ENCODE peak calls at places on chromosomes 7 and 10, in nine cellular contexts. B is right lobe of liver, Z is astrocyte of the spinal cord, Q is ovary, F is A673, G is glutamatergic neuron, K is fibroblast of villous mesenchyme, V is BE2C, X is thoracic aorta. M is an unnamed sample.

GRCh38 chr7:88226886-88227516 is 7.2 kb upstream of the SRI start:
- DNase-seq in B (peak; percentile 77), Z (peak; percentile 62), Q (no peak), F (no peak), G (no peak), K (peak; percentile 66), V (no peak), X (no peak), M (no peak)

GRCh38 chr7:129315916-129316315 is 91.1 kb downstream of the AHCYL2 start:
- DNase-seq in B (no peak), Z (peak; percentile 16), Q (no peak), F (no peak), G (no peak), K (no peak), V (no peak), X (no peak), M (no peak)

GRCh38 chr7:47906883-47907282 is 41.4 kb downstream of the PKD1L1 start:
- DNase-seq in B (no peak), Z (no peak), Q (no peak), F (no peak), G (no peak), K (no peak), V (no peak), X (no peak), M (no peak)

GRCh38 chr10:21173964-21174669 is 277.0 kb upstream of the NEBL start:
- DNase-seq in B (peak; percentile 78), Z (no peak), Q (peak; percentile 21), F (peak; percentile 76), G (peak; percentile 57), K (no peak), V (peak; percentile 57), X (no peak), M (peak; percentile 65)

GRCh38 chr10:9254353-9254752 is 1199.9 kb downstream of the GATA3 start:
- DNase-seq in B (no peak), Z (peak; percentile 56), Q (no peak), F (no peak), G (no peak), K (peak; percentile 30), V (no peak), X (no peak), M (no peak)

GRCh38 chr10:85609509-85609908 is 757.1 kb downstream of the GRID1 start:
- DNase-seq in B (no peak), Z (no peak), Q (no peak), F (no peak), G (no peak), K (no peak), V (no peak), X (no peak), M (peak; percentile 16)

GRCh38 chr10:49328401-49329185 is 29.6 kb downstream of the C10orf71 start:
- DNase-seq in B (no peak), Z (no peak), Q (peak; percentile 2), F (no peak), G (no peak), K (no peak), V (no peak), X (no peak), M (no peak)

GRCh38 chr7:114062810-114063209 is 144.0 kb upstream of the PPP1R3A start:
- DNase-seq in B (no peak), Z (no peak), Q (no peak), F (no peak), G (no peak), K (no peak), V (no peak), X (no peak), M (no peak)

GRCh38 chr7:102446387-102447156 is 13.2 kb downstream of the ORAI2 start:
- DNase-seq in B (no peak), Z (no peak), Q (no peak), F (no peak), G (no peak), K (no peak), V (no peak), X (no peak), M (no peak)

GRCh38 chr10:123272171-123272570 is 118.0 kb downstream of the BUB3 start:
- DNase-seq in B (no peak), Z (no peak), Q (no peak), F (peak; percentile 5), G (no peak), K (no peak), V (no peak), X (no peak), M (no peak)

GRCh38 chr10:132248455-132249231 is 59.1 kb downstream of the STK32C start:
- DNase-seq in B (peak; percentile 47), Z (no peak), Q (no peak), F (peak; percentile 59), G (peak; percentile 61), K (peak; percentile 23), V (peak; percentile 71), X (no peak), M (peak; percentile 79)

GRCh38 chr10:95373660-95374059 is 82.9 kb upstream of the PDLIM1 start:
- DNase-seq in B (no peak), Z (no peak), Q (no peak), F (no peak), G (no peak), K (no peak), V (no peak), X (no peak), M (no peak)

GRCh38 chr7:37352974-37353948 is 95.4 kb downstream of the ELMO1 start:
- DNase-seq in B (no peak), Z (no peak), Q (no peak), F (no peak), G (peak; percentile 27), K (no peak), V (peak; percentile 21), X (no peak), M (peak; percentile 60)

GRCh38 chr7:137692399-137692798 is 154.4 kb downstream of the DGKI start:
- DNase-seq in B (no peak), Z (no peak), Q (no peak), F (no peak), G (no peak), K (no peak), V (peak; percentile 37), X (no peak), M (no peak)

DNA sequence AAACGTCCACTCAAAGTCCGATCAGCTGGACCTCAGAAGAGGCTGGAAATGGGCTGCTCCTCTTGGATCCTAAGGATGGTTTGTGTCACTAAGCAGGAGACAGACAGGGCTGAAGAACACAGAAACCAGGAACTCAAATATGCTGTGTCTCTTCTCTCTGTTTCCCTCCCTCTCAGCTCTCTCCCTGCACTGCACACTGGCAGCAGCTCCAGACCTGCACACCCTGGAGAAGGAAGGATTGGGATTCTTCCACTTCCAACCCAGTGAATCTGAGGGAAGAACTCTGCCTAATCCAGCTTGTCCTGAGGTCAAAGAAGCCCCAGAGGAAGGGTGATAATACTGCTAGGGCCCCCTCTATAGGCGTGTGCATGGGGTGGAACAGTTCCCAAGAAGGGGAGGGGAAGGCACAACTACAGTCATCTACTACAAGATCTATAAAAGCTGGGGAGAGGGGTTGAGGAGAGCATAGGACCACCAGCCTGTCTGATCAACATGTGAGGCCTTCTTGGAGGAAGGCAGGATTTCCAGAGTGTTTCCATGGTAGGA is 22.7 kb upstream of the ZCCHC24 start:
- DNase-seq in B (no peak), Z (no peak), Q (no peak), F (no peak), G (no peak), K (no peak), V (no peak), X (no peak), M (peak; percentile 14)
- TF ChIP-seq CTCF in B (no peak), Z (no peak), Q (no peak), F (no peak), G (no peak), K (peak; percentile 14), V (no peak), X (no peak), M (no peak)

GRCh38 chr10:99619851-99620712 is at the start of gene SLC25A28:
- DNase-seq in B (peak; percentile 94), Z (peak; percentile 100), Q (peak; percentile 96), F (peak; percentile 11), G (peak; percentile 91), K (peak; percentile 100), V (peak; percentile 96), X (peak; percentile 81), M (peak; percentile 99)

GRCh38 chr10:99623919-99624318 is 3.7 kb upstream of the SLC25A28 start:
- DNase-seq in B (no peak), Z (no peak), Q (no peak), F (no peak), G (no peak), K (no peak), V (no peak), X (no peak), M (no peak)

GRCh38 chr10:99619090-99619800 is 994 bp downstream of the SLC25A28 start:
- DNase-seq in B (no peak), Z (peak; percentile 25), Q (no peak), F (no peak), G (no peak), K (peak; percentile 70), V (no peak), X (no peak), M (no peak)

GRCh38 chr10:99621454-99622246 is 1.4 kb upstream of the SLC25A28 start:
- DNase-seq in B (peak; percentile 33), Z (no peak), Q (peak; percentile 32), F (no peak), G (no peak), K (no peak), V (no peak), X (no peak), M (no peak)

DNA sequence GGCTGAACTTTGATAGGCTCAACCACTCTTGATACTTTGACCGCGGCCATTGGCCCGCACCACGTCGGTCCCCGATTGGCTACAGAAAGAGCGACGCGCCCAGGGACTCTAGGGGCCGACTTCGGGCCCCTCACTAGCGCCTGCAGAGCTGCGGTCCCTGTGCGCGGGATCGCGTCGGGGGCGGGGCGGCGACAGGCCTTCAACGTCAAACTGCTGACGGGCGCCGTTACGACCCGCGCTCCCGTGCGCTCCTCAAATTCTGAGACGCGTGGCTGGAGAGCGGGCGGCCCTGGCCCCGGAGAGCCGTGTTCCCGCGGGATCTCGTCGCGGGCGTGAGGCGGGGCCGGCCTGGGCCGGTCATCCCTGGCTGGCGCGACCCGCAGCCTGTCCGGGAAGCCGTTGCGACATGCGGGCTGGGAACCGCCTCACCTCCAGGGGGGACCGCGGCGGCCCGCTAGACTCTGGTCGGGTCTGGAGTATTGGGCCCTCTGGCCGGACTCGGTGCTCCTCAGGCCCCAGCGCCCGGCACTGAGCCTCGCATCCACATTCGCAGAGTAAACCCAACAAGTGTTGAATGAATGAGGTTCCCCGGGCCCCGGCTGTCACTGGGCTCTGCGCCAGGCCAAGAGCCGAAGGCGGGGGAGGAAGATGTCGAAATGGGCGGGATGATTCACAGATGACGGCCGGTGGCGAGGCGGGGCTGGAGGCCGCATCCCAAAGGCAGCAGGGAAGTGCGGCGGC is 644 bp upstream of the SLC25A28 start:
- DNase-seq in B (peak; percentile 95), Z (peak; percentile 97), Q (peak; percentile 96), F (peak; percentile 100), G (peak; percentile 89), K (peak; percentile 96), V (peak; percentile 95), X (peak; percentile 75), M (peak; percentile 85)
- TF ChIP-seq CTCF in B (peak; percentile 18), Z (no peak), Q (no peak), F (no peak), G (no peak), K (no peak), V (no peak), X (no peak), M (peak; percentile 14)

GRCh38 chr10:100100651-100101525 is 19.2 kb upstream of the CPN1 start:
- DNase-seq in B (peak; percentile 34), Z (no peak), Q (no peak), F (peak; percentile 38), G (no peak), K (peak; percentile 40), V (no peak), X (no peak), M (no peak)
- TF ChIP-seq CTCF in B (no peak), Z (peak; percentile 28), Q (no peak), F (peak; percentile 43), G (no peak), K (peak; percentile 32), V (no peak), X (no peak), M (peak; percentile 65)

GRCh38 chr10:71010730-71011129 is 122.4 kb upstream of the PCBD1 start:
- DNase-seq in B (no peak), Z (no peak), Q (no peak), F (no peak), G (no peak), K (no peak), V (no peak), X (no peak), M (no peak)
- TF ChIP-seq CTCF in B (no peak), Z (no peak), Q (no peak), F (no peak), G (no peak), K (no peak), V (peak; percentile 41), X (no peak), M (no peak)

M was measured in H9.